ENCODE peak calls at places on chromosome X, in seven cellular contexts. D is H54, L is IMR-90, G is transverse colon, A is endothelial cell of umbilical vein, M is tibial nerve, W is K562. S is an unnamed sample.

GRCh38 chrX:39439910-39440733 is 638.9 kb downstream of the MID1IP1 start:
- DNase-seq in A (no peak), L (no peak), W (peak; percentile 45), M (no peak), G (no peak), D (no peak), S (peak; percentile 85)

GRCh38 chrX:69510914-69511513 is 6.9 kb downstream of the NALF2 start:
- DNase-seq in G (no peak), L (no peak), M (no peak), A (no peak), W (no peak), D (no peak), S (no peak)

GRCh38 chrX:54447461-54447860 is 7.3 kb downstream of the TSR2 start:
- DNase-seq in W (no peak), G (no peak), L (no peak), D (no peak), A (no peak), M (no peak), S (peak; percentile 1)

GRCh38 chrX:109672239-109672638 is 47.3 kb upstream of the KCNE5 start:
- DNase-seq in L (no peak), A (no peak), D (no peak), G (no peak), M (no peak), W (peak; percentile 19), S (peak; percentile 88)

GRCh38 chrX:78517124-78517523 is 142.0 kb downstream of the RTL3 start:
- DNase-seq in D (no peak), M (no peak), L (no peak), A (no peak), W (no peak), G (no peak), S (no peak)

GRCh38 chrX:101057095-101057714 is 5.3 kb upstream of the TRMT2B start:
- DNase-seq in A (peak; percentile 88), D (peak; percentile 51), G (no peak), M (no peak), W (peak; percentile 50), L (peak; percentile 68), S (no peak)

GRCh38 chrX:17944833-17945497 is 83.9 kb upstream of the RAI2 start:
- DNase-seq in M (no peak), D (no peak), L (no peak), A (peak; percentile 1), W (peak; percentile 40), G (no peak), S (peak; percentile 43)

GRCh38 chrX:78543281-78543680 is 115.8 kb downstream of the RTL3 start:
- DNase-seq in M (no peak), G (no peak), L (no peak), D (no peak), A (no peak), W (no peak), S (no peak)

GRCh38 chrX:100643943-100644587 is at the start of gene SRPX2:
- DNase-seq in D (peak; percentile 33), A (peak; percentile 85), W (peak; percentile 1), M (peak; percentile 39), G (peak; percentile 50), L (peak; percentile 91), S (peak; percentile 25)

GRCh38 chrX:3345281-3346081 is 971 bp downstream of the MXRA5 start:
- DNase-seq in G (no peak), A (no peak), W (no peak), M (no peak), D (peak; percentile 1), L (no peak), S (no peak)

GRCh38 chrX:144709841-144710240 is 537.5 kb upstream of the SPANXN1 start:
- DNase-seq in A (no peak), D (no peak), L (no peak), G (no peak), M (no peak), W (no peak), S (no peak)

GRCh38 chrX:101417981-101418841 is 10.2 kb downstream of the HNRNPH2 start:
- DNase-seq in A (peak; percentile 56), W (no peak), L (no peak), D (no peak), G (peak; percentile 59), M (peak; percentile 23), S (peak; percentile 31)

GRCh38 chrX:8548446-8548845 is 83.8 kb downstream of the VCX3B start:
- DNase-seq in D (no peak), W (no peak), A (no peak), G (no peak), L (no peak), M (no peak), S (no peak)

GRCh38 chrX:152202886-152203285 is 64.5 kb upstream of the MAGEA10 start:
- DNase-seq in W (no peak), L (no peak), D (no peak), M (no peak), G (no peak), A (no peak), S (no peak)

GRCh38 chrX:154113729-154114128 is 16.2 kb upstream of the MECP2 start:
- DNase-seq in W (no peak), M (no peak), G (no peak), D (no peak), L (no peak), A (no peak), S (no peak)
- TF ChIP-seq POLR2A in W (no peak), M (no peak), G (no peak), D (no peak), L (no peak), A (no peak), S (no peak)

GRCh38 chrX:154378059-154378798 is 866 bp upstream of the EMD start:
- DNase-seq in G (peak; percentile 61), L (peak; percentile 40), A (peak; percentile 70), W (no peak), D (no peak), M (no peak), S (no peak)
- TF ChIP-seq POLR2A in G (peak; percentile 77), L (peak; percentile 65), A (peak; percentile 37), W (peak; percentile 70), D (peak; percentile 65), M (peak; percentile 86), S (no peak)

GRCh38 chrX:41922694-41923171 is 621 bp downstream of the CASK start:
- DNase-seq in M (no peak), L (no peak), G (peak; percentile 21), D (no peak), W (peak; percentile 14), A (peak; percentile 26), S (peak; percentile 57)

GRCh38 chrX:41922125-41922521 is 1.2 kb downstream of the CASK start:
- DNase-seq in A (peak; percentile 33), D (no peak), L (peak; percentile 27), W (no peak), M (no peak), G (no peak), S (no peak)

GRCh38 chrX:41921492-41922124 is 1.7 kb downstream of the CASK start:
- DNase-seq in G (no peak), M (no peak), D (no peak), L (peak; percentile 37), W (no peak), A (peak; percentile 28), S (peak; percentile 1)

GRCh38 chrX:41923925-41924693 is 755 bp upstream of the CASK start:
- DNase-seq in L (peak; percentile 26), D (no peak), W (peak; percentile 27), G (peak; percentile 51), M (no peak), A (peak; percentile 46), S (peak; percentile 27)

GRCh38 chrX:41923257-41923924 is at the start of gene CASK:
- DNase-seq in A (peak; percentile 91), M (peak; percentile 87), D (peak; percentile 46), L (peak; percentile 87), W (peak; percentile 92), G (peak; percentile 94), S (peak; percentile 92)
- TF ChIP-seq POLR2A in A (no peak), M (peak; percentile 68), D (peak; percentile 71), L (no peak), W (no peak), G (peak; percentile 62), S (peak; percentile 27)

DNA sequence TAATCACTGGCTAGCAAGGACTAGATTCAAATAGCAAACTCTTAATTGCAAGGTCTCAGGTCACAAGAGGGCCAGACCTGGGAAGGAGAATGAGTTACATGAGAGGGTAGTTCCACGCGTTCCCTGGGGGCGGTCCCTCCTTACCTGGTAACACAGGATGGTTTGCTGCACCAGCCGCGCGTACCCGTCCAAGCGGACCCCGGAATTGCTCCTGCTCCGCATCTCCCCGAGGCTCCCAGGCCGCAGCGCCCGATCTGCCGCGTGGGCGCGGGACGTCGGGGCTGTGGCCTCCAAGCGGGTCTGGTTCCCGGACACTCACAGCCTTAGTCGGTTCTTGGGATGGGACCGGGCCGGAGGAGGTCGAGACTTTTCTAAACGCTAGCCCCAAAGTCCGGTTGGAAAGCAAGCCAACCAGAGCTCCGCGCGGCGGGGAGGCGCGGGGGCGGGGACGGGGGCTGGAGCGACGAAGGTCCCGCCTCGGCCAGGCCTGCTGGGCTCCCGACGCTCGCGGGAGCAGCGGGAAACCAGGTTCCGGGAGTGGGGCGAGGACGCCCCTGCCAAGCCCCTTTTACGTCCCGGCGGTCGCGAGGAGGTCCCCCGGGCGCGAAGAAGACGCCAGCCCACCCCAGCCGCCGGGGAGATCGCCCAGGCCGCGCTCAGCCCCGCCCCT is at the start of gene PHKA2:
- DNase-seq in L (no peak), W (peak; percentile 70), D (peak; percentile 9), M (peak; percentile 15), A (no peak), G (peak; percentile 64), S (no peak)
- TF ChIP-seq POLR2A in L (no peak), W (peak; percentile 65), D (no peak), M (no peak), A (no peak), G (no peak), S (no peak)

GRCh38 chrX:15674514-15674898 is 9.9 kb upstream of the CLTRN start:
- DNase-seq in D (peak; percentile 27), M (peak; percentile 88), L (peak; percentile 96), G (peak; percentile 97), A (no peak), W (peak; percentile 96), S (peak; percentile 95)
- TF ChIP-seq POLR2A in D (peak; percentile 63), M (no peak), L (no peak), G (no peak), A (no peak), W (no peak), S (no peak)

GRCh38 chrX:13256562-13256961 is 63.3 kb downstream of the ATXN3L start:
- DNase-seq in M (no peak), L (no peak), W (no peak), A (no peak), D (no peak), G (no peak), S (no peak)
- TF ChIP-seq POLR2A in M (no peak), L (no peak), W (no peak), A (no peak), D (no peak), G (no peak), S (no peak)

GRCh38 chrX:130110379-130111219 is at the start of gene ELF4:
- DNase-seq in W (peak; percentile 82), A (no peak), G (peak; percentile 65), D (peak; percentile 66), L (peak; percentile 37), M (no peak), S (peak; percentile 50)
- TF ChIP-seq POLR2A in W (peak; percentile 41), A (no peak), G (peak; percentile 36), D (peak; percentile 19), L (no peak), M (no peak), S (no peak)

S was measured in erythroblast.